ENCODE peak calls at places on chromosomes 7 and 10, in five cellular contexts. V is activated T-cell treated with anti-CD3 and anti-CD28 coated beads for 48 hours; R is esophagus squamous epithelium; M is naive thymus-derived CD4-positive, alpha-beta T cell; A is lower leg skin. U is an unnamed sample.

GRCh38 chr10:60414111-60414510 is 24.4 kb upstream of the ANK3 start:
- DNase-seq in M (no peak), R (no peak), V (no peak), A (no peak), U (no peak)

GRCh38 chr10:1393481-1393880 is 337.3 kb downstream of the WDR37 start:
- DNase-seq in V (no peak), R (no peak), A (peak; percentile 34), M (no peak), U (no peak)

GRCh38 chr10:70495691-70496261 is 17.2 kb downstream of the PALD1 start:
- DNase-seq in M (no peak), V (no peak), R (no peak), A (no peak), U (no peak)

GRCh38 chr10:128077155-128077875 is 48.9 kb downstream of the MKI67 start:
- DNase-seq in R (no peak), V (no peak), M (no peak), A (peak; percentile 71), U (no peak)

GRCh38 chr7:124489082-124489819 is 276.3 kb downstream of the GPR37 start:
- DNase-seq in M (no peak), A (no peak), V (no peak), R (no peak), U (no peak)

GRCh38 chr10:115981056-115981455 is 291.9 kb downstream of the GFRA1 start:
- DNase-seq in R (no peak), V (no peak), M (no peak), A (no peak), U (no peak)

GRCh38 chr7:134452991-134453473 is 5.9 kb downstream of the AKR1B1 start:
- DNase-seq in R (no peak), M (no peak), V (no peak), A (no peak), U (no peak)

GRCh38 chr7:101942603-101943210 is 125.3 kb downstream of the CUX1 start:
- DNase-seq in V (no peak), M (no peak), A (no peak), R (no peak), U (no peak)

GRCh38 chr7:40200791-40201190 is 66.0 kb downstream of the SUGCT start:
- DNase-seq in A (no peak), R (no peak), V (no peak), M (no peak), U (no peak)

GRCh38 chr10:84933402-84933801 is 605.0 kb downstream of the CCSER2 start:
- DNase-seq in M (no peak), A (no peak), V (no peak), R (no peak), U (no peak)

GRCh38 chr7:96093435-96093834 is 228.5 kb downstream of the SLC25A13 start:
- DNase-seq in V (no peak), M (no peak), R (no peak), A (no peak), U (no peak)

GRCh38 chr10:49761789-49762565 is at the start of gene OGDHL:
- DNase-seq in R (no peak), V (peak; percentile 58), A (peak; percentile 80), M (peak; percentile 19), U (peak; percentile 3)

GRCh38 chr10:127398967-127399350 is 150.2 kb upstream of the NPS start:
- DNase-seq in M (no peak), V (no peak), R (no peak), A (no peak), U (no peak)

GRCh38 chr10:117449636-117450035 is 74.4 kb upstream of the PDZD8 start:
- DNase-seq in V (no peak), A (no peak), M (no peak), R (no peak), U (no peak)

GRCh38 chr10:93445097-93445960 is 36.8 kb downstream of the MYOF start:
- DNase-seq in R (peak; percentile 43), M (no peak), A (peak; percentile 96), V (no peak), U (no peak)

GRCh38 chr7:131544449-131545425 is 11.7 kb downstream of the PODXL start:
- DNase-seq in M (no peak), V (no peak), R (no peak), A (no peak), U (no peak)

GRCh38 chr7:108001759-108002725 is 919 bp downstream of the LAMB1 start:
- DNase-seq in A (no peak), V (no peak), M (no peak), R (no peak), U (no peak)

GRCh38 chr10:75770634-75771081 is 339.2 kb downstream of the LRMDA start:
- DNase-seq in A (no peak), M (no peak), R (no peak), V (no peak), U (no peak)

GRCh38 chr7:71457021-71457420 is 325.1 kb downstream of the GALNT17 start:
- DNase-seq in R (no peak), A (no peak), V (no peak), M (no peak), U (no peak)

GRCh38 chr7:149811221-149811620 is 27.0 kb upstream of the ZNF862 start:
- DNase-seq in R (no peak), M (no peak), A (no peak), V (no peak), U (no peak)

GRCh38 chr10:43057231-43057711 is 19.6 kb upstream of the RET start:
- DNase-seq in R (no peak), A (peak; percentile 68), M (no peak), V (no peak), U (no peak)

GRCh38 chr10:127869329-127869728 is 23.4 kb downstream of the CLRN3 start:
- DNase-seq in R (no peak), M (no peak), A (no peak), V (no peak), U (no peak)

GRCh38 chr10:71812016-71812912 is 38.8 kb downstream of the PSAP start:
- DNase-seq in V (peak; percentile 77), A (peak; percentile 93), M (peak; percentile 82), R (no peak), U (peak; percentile 56)

U was measured in effector CD8-positive, alpha-beta T cell.